ENCODE peak calls at places on chromosomes 4 and X, in eight cellular contexts. W is NB4; T is effector memory CD4-positive, alpha-beta T cell; O is Daoy; B is posterior cingulate gyrus; K is SW 1271; E is NCI-H510A treated with DMSO at 0.1 percent for 48 hours; L is heart right ventricle. A is an unnamed sample.

GRCh38 chr4:730511-730910 is 24.9 kb downstream of the PCGF3 start:
- DNase-seq in W (no peak), T (no peak), O (no peak), B (no peak), K (no peak), E (no peak), L (no peak), A (no peak)

GRCh38 chr4:91198951-91199350 is 1071.8 kb downstream of the CCSER1 start:
- DNase-seq in W (peak; percentile 2), T (no peak), O (peak; percentile 14), B (no peak), K (no peak), E (no peak), L (no peak), A (no peak)

GRCh38 chr4:87542734-87543312 is 13.6 kb upstream of the SPARCL1 start:
- DNase-seq in W (no peak), T (no peak), O (no peak), B (no peak), K (no peak), E (no peak), L (no peak), A (no peak)

GRCh38 chr4:19823781-19824180 is 427.9 kb upstream of the SLIT2 start:
- DNase-seq in W (no peak), T (no peak), O (no peak), B (no peak), K (no peak), E (no peak), L (no peak), A (no peak)

GRCh38 chr4:76597423-76597979 is 162.5 kb downstream of the SHROOM3 start:
- DNase-seq in W (no peak), T (no peak), O (no peak), B (no peak), K (no peak), E (no peak), L (no peak), A (no peak)

GRCh38 chr4:3838437-3839380 is 72.5 kb downstream of the ADRA2C start:
- DNase-seq in W (no peak), T (no peak), O (no peak), B (no peak), K (no peak), E (no peak), L (no peak), A (no peak)

GRCh38 chrX:151704023-151704663 is 8.9 kb downstream of the PRRG3 start:
- DNase-seq in W (no peak), T (no peak), O (no peak), B (no peak), K (no peak), E (no peak), L (peak; percentile 9), A (no peak)

GRCh38 chrX:15915959-15916703 is 61.5 kb upstream of the AP1S2 start:
- DNase-seq in W (peak; percentile 60), T (no peak), O (peak; percentile 25), B (no peak), K (no peak), E (no peak), L (peak; percentile 8), A (no peak)

GRCh38 chrX:68995780-68996551 is 167.1 kb downstream of the EFNB1 start:
- DNase-seq in W (no peak), T (no peak), O (peak; percentile 22), B (no peak), K (no peak), E (no peak), L (peak; percentile 73), A (peak; percentile 31)

GRCh38 chr4:2361366-2362285 is 56.8 kb downstream of the ZFYVE28 start:
- DNase-seq in W (no peak), T (no peak), O (no peak), B (no peak), K (no peak), E (no peak), L (no peak), A (no peak)

GRCh38 chrX:149497626-149498025 is 7.5 kb downstream of the IDS start:
- DNase-seq in W (no peak), T (no peak), O (peak; percentile 59), B (no peak), K (no peak), E (no peak), L (no peak), A (no peak)

GRCh38 chrX:152903589-152903988 is 5.7 kb downstream of the ZNF185 start:
- DNase-seq in W (no peak), T (no peak), O (no peak), B (no peak), K (no peak), E (no peak), L (no peak), A (peak; percentile 15)

GRCh38 chrX:105553118-105553517 is 269.2 kb upstream of the NRK start:
- DNase-seq in W (no peak), T (no peak), O (no peak), B (no peak), K (no peak), E (no peak), L (no peak), A (no peak)

GRCh38 chrX:51743179-51743957 is at the start of gene GSPT2:
- DNase-seq in W (peak; percentile 73), T (no peak), O (peak; percentile 78), B (peak; percentile 74), K (peak; percentile 23), E (peak; percentile 28), L (peak; percentile 74), A (peak; percentile 60)

GRCh38 chrX:93591398-93591797 is 82.0 kb downstream of the NAP1L3 start:
- DNase-seq in W (no peak), T (no peak), O (no peak), B (no peak), K (no peak), E (no peak), L (no peak), A (no peak)

GRCh38 chr4:186644737-186645261 is 78.9 kb downstream of the FAT1 start:
- DNase-seq in W (peak; percentile 55), T (no peak), O (no peak), B (no peak), K (no peak), E (peak; percentile 41), L (peak; percentile 24), A (no peak)

GRCh38 chr4:170243662-170244288 is 154.0 kb upstream of the AADAT start:
- DNase-seq in W (no peak), T (no peak), O (no peak), B (no peak), K (no peak), E (no peak), L (no peak), A (no peak)

GRCh38 chr4:137226900-137227299 is 305.4 kb downstream of the PCDH18 start:
- DNase-seq in W (peak; percentile 1), T (no peak), O (no peak), B (no peak), K (peak; percentile 1), E (peak; percentile 26), L (no peak), A (no peak)

GRCh38 chr4:145299380-145300076 is 119.1 kb upstream of the OTUD4 start:
- DNase-seq in W (peak; percentile 60), T (no peak), O (peak; percentile 71), B (peak; percentile 31), K (no peak), E (no peak), L (no peak), A (no peak)

GRCh38 chr4:10196191-10196590 is 79.6 kb upstream of the WDR1 start:
- DNase-seq in W (peak; percentile 0), T (no peak), O (no peak), B (no peak), K (no peak), E (no peak), L (no peak), A (no peak)

GRCh38 chr4:77073981-77074865 is 1.6 kb downstream of the CCNI start:
- DNase-seq in W (peak; percentile 22), T (no peak), O (no peak), B (no peak), K (no peak), E (no peak), L (no peak), A (no peak)

GRCh38 chr4:3791910-3792542 is 25.8 kb downstream of the ADRA2C start:
- DNase-seq in W (peak; percentile 52), T (no peak), O (peak; percentile 42), B (no peak), K (no peak), E (no peak), L (peak; percentile 46), A (peak; percentile 48)

GRCh38 chr4:122706511-122706910 is 26.0 kb upstream of the BBS12 start:
- DNase-seq in W (no peak), T (no peak), O (no peak), B (no peak), K (no peak), E (no peak), L (no peak), A (no peak)

GRCh38 chrX:100696699-100697351 is 35.1 kb downstream of the SYTL4 start:
- DNase-seq in W (no peak), T (no peak), O (no peak), B (no peak), K (no peak), E (no peak), L (no peak), A (no peak)

GRCh38 chr4:76712564-76712963 is 185.4 kb downstream of the SOWAHB start:
- DNase-seq in W (no peak), T (no peak), O (no peak), B (no peak), K (no peak), E (no peak), L (no peak), A (no peak)

A was measured in psoas muscle.